ENCODE peak calls at places on chromosomes 1 and 21, in seven cellular contexts. O, P, V, L, C, B and Z are unnamed samples.

GRCh38 chr1:58782308-58783089 is 1.3 kb downstream of the JUN start:
- DNase-seq in O (peak; percentile 65), P (peak; percentile 72), V (peak; percentile 68), L (peak; percentile 38), C (peak; percentile 55), B (peak; percentile 75), Z (peak; percentile 83)

GRCh38 chr1:213244664-213245091 is 193.6 kb downstream of the RPS6KC1 start:
- DNase-seq in O (peak; percentile 32), P (no peak), V (no peak), L (no peak), C (no peak), B (peak; percentile 68), Z (no peak)

GRCh38 chr1:86848654-86849053 is 65.3 kb downstream of the SELENOF start:
- DNase-seq in O (no peak), P (no peak), V (no peak), L (no peak), C (no peak), B (no peak), Z (no peak)

GRCh38 chr1:38527373-38527966 is 332.1 kb downstream of the RRAGC start:
- DNase-seq in O (no peak), P (peak; percentile 24), V (no peak), L (no peak), C (no peak), B (no peak), Z (no peak)

GRCh38 chr21:38505654-38506523 is 7.6 kb upstream of the ERG start:
- DNase-seq in O (peak; percentile 27), P (peak; percentile 17), V (no peak), L (peak; percentile 48), C (no peak), B (peak; percentile 81), Z (no peak)

GRCh38 chr1:45009956-45010854 is 919 bp downstream of the HECTD3 start:
- DNase-seq in O (peak; percentile 72), P (peak; percentile 66), V (no peak), L (no peak), C (no peak), B (no peak), Z (peak; percentile 65)

GRCh38 chr1:46605242-46605641 is 1.2 kb upstream of the MKNK1 start:
- DNase-seq in O (no peak), P (no peak), V (no peak), L (no peak), C (no peak), B (no peak), Z (no peak)

GRCh38 chr1:60571811-60572210 is 498.2 kb upstream of the C1orf87 start:
- DNase-seq in O (no peak), P (no peak), V (no peak), L (no peak), C (no peak), B (no peak), Z (no peak)

GRCh38 chr1:247334378-247335133 is 2.9 kb upstream of the ZNF496 start:
- DNase-seq in O (no peak), P (no peak), V (no peak), L (no peak), C (no peak), B (no peak), Z (no peak)

GRCh38 chr21:46660505-46660904 is 25.0 kb downstream of the PRMT2 start:
- DNase-seq in O (no peak), P (no peak), V (no peak), L (no peak), C (no peak), B (no peak), Z (no peak)

GRCh38 chr21:36563301-36563926 is 83.5 kb upstream of the CLDN14 start:
- DNase-seq in O (no peak), P (no peak), V (no peak), L (no peak), C (no peak), B (no peak), Z (no peak)

GRCh38 chr21:23401278-23401677 is 2206.0 kb downstream of the MRPL39 start:
- DNase-seq in O (no peak), P (no peak), V (no peak), L (no peak), C (no peak), B (peak; percentile 9), Z (no peak)

GRCh38 chr1:107359472-107360241 is 218.8 kb downstream of the NTNG1 start:
- DNase-seq in O (no peak), P (no peak), V (no peak), L (no peak), C (no peak), B (no peak), Z (no peak)

GRCh38 chr21:37767984-37768383 is 148.3 kb downstream of the KCNJ6 start:
- DNase-seq in O (no peak), P (no peak), V (no peak), L (no peak), C (no peak), B (no peak), Z (no peak)

GRCh38 chr1:221032616-221033342 is 153.5 kb downstream of the HLX start:
- DNase-seq in O (no peak), P (no peak), V (no peak), L (no peak), C (peak; percentile 17), B (no peak), Z (no peak)

GRCh38 chr1:47002211-47002610 is 21.3 kb upstream of the CYP4X1 start:
- DNase-seq in O (no peak), P (no peak), V (no peak), L (no peak), C (no peak), B (no peak), Z (no peak)

GRCh38 chr1:225915538-225915991 is 8.5 kb downstream of the PYCR2 start:
- DNase-seq in O (no peak), P (no peak), V (no peak), L (no peak), C (no peak), B (no peak), Z (no peak)

GRCh38 chr1:117846674-117847425 is 82.6 kb downstream of the GDAP2 start:
- DNase-seq in O (peak; percentile 15), P (peak; percentile 54), V (no peak), L (no peak), C (no peak), B (no peak), Z (no peak)

GRCh38 chr1:2451744-2452582 is 24.1 kb upstream of the PLCH2 start:
- DNase-seq in O (no peak), P (no peak), V (no peak), L (no peak), C (no peak), B (no peak), Z (no peak)

GRCh38 chr1:8439015-8439702 is 121.2 kb downstream of the SLC45A1 start:
- DNase-seq in O (peak; percentile 51), P (peak; percentile 77), V (peak; percentile 77), L (peak; percentile 79), C (peak; percentile 80), B (peak; percentile 80), Z (peak; percentile 93)

GRCh38 chr1:186152227-186152944 is 222.7 kb downstream of the TPR start:
- DNase-seq in O (no peak), P (no peak), V (no peak), L (no peak), C (no peak), B (peak; percentile 3), Z (no peak)

GRCh38 chr1:16177306-16177705 is 21.4 kb upstream of the EPHA2 start:
- DNase-seq in O (no peak), P (no peak), V (no peak), L (no peak), C (no peak), B (no peak), Z (no peak)

GRCh38 chr1:67843335-67843734 is 10.1 kb upstream of the GNG12 start:
- DNase-seq in O (no peak), P (no peak), V (no peak), L (no peak), C (no peak), B (no peak), Z (no peak)

DNA sequence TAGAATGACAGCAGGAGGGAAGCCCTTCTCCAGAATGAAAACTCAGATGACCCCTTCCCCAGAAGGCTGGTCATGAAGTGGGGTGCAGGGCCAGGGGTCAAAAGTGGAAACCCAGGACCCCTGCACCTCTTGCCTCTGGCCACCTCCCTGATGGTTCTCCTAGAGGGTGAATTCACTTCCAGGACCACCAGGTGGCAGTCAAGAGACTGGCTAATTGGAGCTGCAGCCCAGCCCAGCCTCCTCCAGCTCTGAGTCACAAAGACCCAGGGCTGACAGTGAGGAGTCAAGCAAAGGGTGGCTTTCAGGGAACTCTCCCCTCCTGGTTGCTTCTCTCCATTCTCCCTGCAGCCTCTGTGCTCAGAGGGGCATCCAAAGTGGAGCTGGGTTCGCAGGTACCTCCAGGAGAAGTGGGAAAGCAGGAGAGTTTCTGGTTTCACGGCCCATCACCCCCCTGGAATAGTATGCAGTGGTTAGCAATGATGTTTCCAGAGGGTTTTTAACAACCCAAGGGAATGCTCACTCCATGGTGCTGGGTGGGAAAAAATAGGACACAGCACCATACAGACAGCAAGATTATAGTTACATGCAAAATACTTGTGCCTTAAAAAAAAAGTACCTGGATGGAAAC is 6.1 kb upstream of the EPHB2 start:
- DNase-seq in O (peak; percentile 88), P (peak; percentile 93), V (peak; percentile 55), L (peak; percentile 91), C (peak; percentile 81), B (peak; percentile 93), Z (peak; percentile 91)
- H3K27ac ChIP-seq in O (no peak overlapping the region), P (no peak overlapping the region), V (no peak overlapping the region), L (no peak overlapping the region), C (no peak overlapping the region), B (no peak overlapping the region), Z (no peak overlapping the region)

GRCh38 chr21:43694437-43695079 is 24.4 kb upstream of the PDXK start:
- DNase-seq in O (no peak), P (no peak), V (no peak), L (no peak), C (no peak), B (no peak), Z (no peak)
- H3K4me3 ChIP-seq in O (no peak overlapping the region), P (no peak overlapping the region), V (no peak overlapping the region), L (no peak overlapping the region), C (no peak overlapping the region), B (no peak overlapping the region), Z (no peak overlapping the region)

GRCh38 chr1:159921700-159922498 is 3.4 kb downstream of the TAGLN2 start:
- DNase-seq in O (no peak), P (peak; percentile 46), V (peak; percentile 41), L (no peak), C (no peak), B (no peak), Z (peak; percentile 76)

GRCh38 chr1:159920202-159920601 is 5.1 kb downstream of the TAGLN2 start:
- DNase-seq in O (no peak), P (no peak), V (no peak), L (no peak), C (no peak), B (no peak), Z (no peak)

GRCh38 chr1:159919236-159919865 is 6.0 kb downstream of the TAGLN2 start:
- DNase-seq in O (no peak), P (no peak), V (no peak), L (no peak), C (no peak), B (no peak), Z (no peak)

GRCh38 chr1:159921251-159921650 is 4.1 kb downstream of the TAGLN2 start:
- DNase-seq in O (no peak), P (no peak), V (no peak), L (no peak), C (no peak), B (no peak), Z (no peak)

GRCh38 chr1:159920651-159921050 is 4.7 kb downstream of the TAGLN2 start:
- DNase-seq in O (no peak), P (no peak), V (no peak), L (no peak), C (no peak), B (no peak), Z (no peak)
- H3K4me1 ChIP-seq in O (peaks cover 37% of the 10 kb centered on the region), P (peaks cover 68% of the 10 kb centered on the region), V (peaks cover 75% of the 10 kb centered on the region), L (peaks cover 23% of the 10 kb centered on the region), C (peaks cover 9% of the 10 kb centered on the region), B (peaks cover 36% of the 10 kb centered on the region), Z (peaks cover 29% of the 10 kb centered on the region)

GRCh38 chr1:232704256-232704655 is 74.3 kb upstream of the SIPA1L2 start:
- DNase-seq in O (no peak), P (no peak), V (no peak), L (no peak), C (no peak), B (no peak), Z (no peak)
- H3K27ac ChIP-seq in O (no peak overlapping the region), P (peak overlapping the region; percentile 65), V (no peak overlapping the region), L (no peak overlapping the region), C (peak overlapping the region; percentile 36), B (no peak overlapping the region), Z (no peak overlapping the region)